ENCODE peak calls at places on chromosomes 5 and 9, in six cellular contexts. One of them, this sample, is unnamed.

GRCh38 chr5:55438931-55439477 is 95.8 kb downstream of the PLPP1 start:
- DNase-seq in hepatocyte: peak
- DNase-seq in CD4-positive, CD25-positive, alpha-beta regulatory T cell: no peak
- DNase-seq in cardiac fibroblast: peak
- DNase-seq in T-helper 9 cell: no peak
- DNase-seq in stimulated activated CD4-positive, alpha-beta T cell treated with anti-CD3 and anti-CD28 coated beads, Interleukin-4, amount 100 ng/mL, for 24 hours: no peak
- DNase-seq in this sample: no peak

GRCh38 chr9:104329245-104329644 is 174.8 kb upstream of the OR13F1 start:
- DNase-seq in hepatocyte: no peak
- DNase-seq in CD4-positive, CD25-positive, alpha-beta regulatory T cell: no peak
- DNase-seq in cardiac fibroblast: no peak
- DNase-seq in T-helper 9 cell: no peak
- DNase-seq in stimulated activated CD4-positive, alpha-beta T cell treated with anti-CD3 and anti-CD28 coated beads, Interleukin-4, amount 100 ng/mL, for 24 hours: no peak
- DNase-seq in this sample: no peak

GRCh38 chr5:116853992-116854391 is 279.4 kb upstream of the SEMA6A start:
- DNase-seq in hepatocyte: no peak
- DNase-seq in CD4-positive, CD25-positive, alpha-beta regulatory T cell: no peak
- DNase-seq in cardiac fibroblast: no peak
- DNase-seq in T-helper 9 cell: no peak
- DNase-seq in stimulated activated CD4-positive, alpha-beta T cell treated with anti-CD3 and anti-CD28 coated beads, Interleukin-4, amount 100 ng/mL, for 24 hours: no peak
- DNase-seq in this sample: no peak

GRCh38 chr9:128152133-128152780 is 3.0 kb downstream of the LCN2 start:
- DNase-seq in hepatocyte: no peak
- DNase-seq in CD4-positive, CD25-positive, alpha-beta regulatory T cell: no peak
- DNase-seq in cardiac fibroblast: no peak
- DNase-seq in T-helper 9 cell: no peak
- DNase-seq in stimulated activated CD4-positive, alpha-beta T cell treated with anti-CD3 and anti-CD28 coated beads, Interleukin-4, amount 100 ng/mL, for 24 hours: no peak
- DNase-seq in this sample: no peak

GRCh38 chr5:139363937-139364336 is 19.2 kb downstream of the SLC23A1 start:
- DNase-seq in hepatocyte: no peak
- DNase-seq in CD4-positive, CD25-positive, alpha-beta regulatory T cell: no peak
- DNase-seq in cardiac fibroblast: no peak
- DNase-seq in T-helper 9 cell: no peak
- DNase-seq in stimulated activated CD4-positive, alpha-beta T cell treated with anti-CD3 and anti-CD28 coated beads, Interleukin-4, amount 100 ng/mL, for 24 hours: no peak
- DNase-seq in this sample: no peak

GRCh38 chr5:67095346-67095871 is 101.2 kb downstream of the CD180 start:
- DNase-seq in hepatocyte: peak
- DNase-seq in CD4-positive, CD25-positive, alpha-beta regulatory T cell: no peak
- DNase-seq in cardiac fibroblast: peak
- DNase-seq in T-helper 9 cell: no peak
- DNase-seq in stimulated activated CD4-positive, alpha-beta T cell treated with anti-CD3 and anti-CD28 coated beads, Interleukin-4, amount 100 ng/mL, for 24 hours: no peak
- DNase-seq in this sample: no peak

GRCh38 chr5:40755093-40755406 is 711 bp downstream of the TTC33 start:
- DNase-seq in hepatocyte: peak
- DNase-seq in CD4-positive, CD25-positive, alpha-beta regulatory T cell: peak
- DNase-seq in cardiac fibroblast: peak
- DNase-seq in T-helper 9 cell: peak
- DNase-seq in stimulated activated CD4-positive, alpha-beta T cell treated with anti-CD3 and anti-CD28 coated beads, Interleukin-4, amount 100 ng/mL, for 24 hours: peak
- DNase-seq in this sample: peak

GRCh38 chr9:133510926-133511505 is 13.7 kb downstream of the MYMK start:
- DNase-seq in hepatocyte: no peak
- DNase-seq in CD4-positive, CD25-positive, alpha-beta regulatory T cell: no peak
- DNase-seq in cardiac fibroblast: no peak
- DNase-seq in T-helper 9 cell: no peak
- DNase-seq in stimulated activated CD4-positive, alpha-beta T cell treated with anti-CD3 and anti-CD28 coated beads, Interleukin-4, amount 100 ng/mL, for 24 hours: no peak
- DNase-seq in this sample: no peak

GRCh38 chr5:108529381-108529780 is 147.5 kb upstream of the FBXL17 start:
- DNase-seq in hepatocyte: no peak
- DNase-seq in CD4-positive, CD25-positive, alpha-beta regulatory T cell: no peak
- DNase-seq in cardiac fibroblast: peak
- DNase-seq in T-helper 9 cell: no peak
- DNase-seq in stimulated activated CD4-positive, alpha-beta T cell treated with anti-CD3 and anti-CD28 coated beads, Interleukin-4, amount 100 ng/mL, for 24 hours: no peak
- DNase-seq in this sample: no peak

GRCh38 chr5:141483842-141484241 is 988 bp upstream of the PCDHGC4 start:
- DNase-seq in hepatocyte: no peak
- DNase-seq in CD4-positive, CD25-positive, alpha-beta regulatory T cell: no peak
- DNase-seq in cardiac fibroblast: no peak
- DNase-seq in T-helper 9 cell: no peak
- DNase-seq in stimulated activated CD4-positive, alpha-beta T cell treated with anti-CD3 and anti-CD28 coated beads, Interleukin-4, amount 100 ng/mL, for 24 hours: no peak
- DNase-seq in this sample: no peak

GRCh38 chr9:77598510-77598909 is 49.6 kb downstream of the GNA14 start:
- DNase-seq in hepatocyte: peak
- DNase-seq in CD4-positive, CD25-positive, alpha-beta regulatory T cell: no peak
- DNase-seq in cardiac fibroblast: peak
- DNase-seq in T-helper 9 cell: no peak
- DNase-seq in stimulated activated CD4-positive, alpha-beta T cell treated with anti-CD3 and anti-CD28 coated beads, Interleukin-4, amount 100 ng/mL, for 24 hours: no peak
- DNase-seq in this sample: no peak

GRCh38 chr9:33964369-33964768 is 84.3 kb downstream of the UBAP2 start:
- DNase-seq in hepatocyte: no peak
- DNase-seq in CD4-positive, CD25-positive, alpha-beta regulatory T cell: no peak
- DNase-seq in cardiac fibroblast: no peak
- DNase-seq in T-helper 9 cell: no peak
- DNase-seq in stimulated activated CD4-positive, alpha-beta T cell treated with anti-CD3 and anti-CD28 coated beads, Interleukin-4, amount 100 ng/mL, for 24 hours: no peak
- DNase-seq in this sample: no peak

GRCh38 chr5:12460493-12461261 is 556.4 kb upstream of the CTNND2 start:
- DNase-seq in hepatocyte: no peak
- DNase-seq in CD4-positive, CD25-positive, alpha-beta regulatory T cell: no peak
- DNase-seq in cardiac fibroblast: no peak
- DNase-seq in T-helper 9 cell: no peak
- DNase-seq in stimulated activated CD4-positive, alpha-beta T cell treated with anti-CD3 and anti-CD28 coated beads, Interleukin-4, amount 100 ng/mL, for 24 hours: no peak
- DNase-seq in this sample: no peak

GRCh38 chr5:157464518-157465171 is 4.6 kb downstream of the NIPAL4 start:
- DNase-seq in hepatocyte: peak
- DNase-seq in CD4-positive, CD25-positive, alpha-beta regulatory T cell: no peak
- DNase-seq in cardiac fibroblast: peak
- DNase-seq in T-helper 9 cell: no peak
- DNase-seq in stimulated activated CD4-positive, alpha-beta T cell treated with anti-CD3 and anti-CD28 coated beads, Interleukin-4, amount 100 ng/mL, for 24 hours: peak
- DNase-seq in this sample: peak

GRCh38 chr5:135890296-135890695 is 5.3 kb downstream of the IL9 start:
- DNase-seq in hepatocyte: no peak
- DNase-seq in CD4-positive, CD25-positive, alpha-beta regulatory T cell: no peak
- DNase-seq in cardiac fibroblast: peak
- DNase-seq in T-helper 9 cell: no peak
- DNase-seq in stimulated activated CD4-positive, alpha-beta T cell treated with anti-CD3 and anti-CD28 coated beads, Interleukin-4, amount 100 ng/mL, for 24 hours: no peak
- DNase-seq in this sample: no peak

GRCh38 chr9:108434502-108434901 is 421.3 kb downstream of the ACTL7B start:
- DNase-seq in hepatocyte: no peak
- DNase-seq in CD4-positive, CD25-positive, alpha-beta regulatory T cell: no peak
- DNase-seq in cardiac fibroblast: peak
- DNase-seq in T-helper 9 cell: no peak
- DNase-seq in stimulated activated CD4-positive, alpha-beta T cell treated with anti-CD3 and anti-CD28 coated beads, Interleukin-4, amount 100 ng/mL, for 24 hours: no peak
- DNase-seq in this sample: no peak

GRCh38 chr5:39526914-39527477 is 102.2 kb upstream of the DAB2 start:
- DNase-seq in hepatocyte: peak
- DNase-seq in CD4-positive, CD25-positive, alpha-beta regulatory T cell: no peak
- DNase-seq in cardiac fibroblast: peak
- DNase-seq in T-helper 9 cell: no peak
- DNase-seq in stimulated activated CD4-positive, alpha-beta T cell treated with anti-CD3 and anti-CD28 coated beads, Interleukin-4, amount 100 ng/mL, for 24 hours: no peak
- DNase-seq in this sample: no peak

GRCh38 chr5:138289296-138289695 is 14.9 kb upstream of the GFRA3 start:
- DNase-seq in hepatocyte: no peak
- DNase-seq in CD4-positive, CD25-positive, alpha-beta regulatory T cell: no peak
- DNase-seq in cardiac fibroblast: no peak
- DNase-seq in T-helper 9 cell: no peak
- DNase-seq in stimulated activated CD4-positive, alpha-beta T cell treated with anti-CD3 and anti-CD28 coated beads, Interleukin-4, amount 100 ng/mL, for 24 hours: no peak
- DNase-seq in this sample: no peak

GRCh38 chr9:85723220-85723619 is 18.5 kb downstream of the AGTPBP1 start:
- DNase-seq in hepatocyte: peak
- DNase-seq in CD4-positive, CD25-positive, alpha-beta regulatory T cell: peak
- DNase-seq in cardiac fibroblast: no peak
- DNase-seq in T-helper 9 cell: peak
- DNase-seq in stimulated activated CD4-positive, alpha-beta T cell treated with anti-CD3 and anti-CD28 coated beads, Interleukin-4, amount 100 ng/mL, for 24 hours: peak
- DNase-seq in this sample: peak

GRCh38 chr9:6441269-6441668 is 28.3 kb downstream of the UHRF2 start:
- DNase-seq in hepatocyte: no peak
- DNase-seq in CD4-positive, CD25-positive, alpha-beta regulatory T cell: no peak
- DNase-seq in cardiac fibroblast: peak
- DNase-seq in T-helper 9 cell: no peak
- DNase-seq in stimulated activated CD4-positive, alpha-beta T cell treated with anti-CD3 and anti-CD28 coated beads, Interleukin-4, amount 100 ng/mL, for 24 hours: no peak
- DNase-seq in this sample: no peak

GRCh38 chr5:34576849-34577248 is 79.3 kb upstream of the RAI14 start:
- DNase-seq in hepatocyte: no peak
- DNase-seq in CD4-positive, CD25-positive, alpha-beta regulatory T cell: no peak
- DNase-seq in cardiac fibroblast: no peak
- DNase-seq in T-helper 9 cell: no peak
- DNase-seq in stimulated activated CD4-positive, alpha-beta T cell treated with anti-CD3 and anti-CD28 coated beads, Interleukin-4, amount 100 ng/mL, for 24 hours: no peak
- DNase-seq in this sample: no peak

GRCh38 chr5:125582358-125582757 is 835.9 kb upstream of the ZNF608 start:
- DNase-seq in hepatocyte: no peak
- DNase-seq in CD4-positive, CD25-positive, alpha-beta regulatory T cell: no peak
- DNase-seq in cardiac fibroblast: peak
- DNase-seq in T-helper 9 cell: no peak
- DNase-seq in stimulated activated CD4-positive, alpha-beta T cell treated with anti-CD3 and anti-CD28 coated beads, Interleukin-4, amount 100 ng/mL, for 24 hours: no peak
- DNase-seq in this sample: no peak

GRCh38 chr9:134486127-134486995 is 155.2 kb upstream of the COL5A1 start:
- DNase-seq in hepatocyte: no peak
- DNase-seq in CD4-positive, CD25-positive, alpha-beta regulatory T cell: no peak
- DNase-seq in cardiac fibroblast: no peak
- DNase-seq in T-helper 9 cell: no peak
- DNase-seq in stimulated activated CD4-positive, alpha-beta T cell treated with anti-CD3 and anti-CD28 coated beads, Interleukin-4, amount 100 ng/mL, for 24 hours: no peak
- DNase-seq in this sample: no peak

GRCh38 chr5:119742311-119742710 is 113.0 kb downstream of the FAM170A start:
- DNase-seq in hepatocyte: no peak
- DNase-seq in CD4-positive, CD25-positive, alpha-beta regulatory T cell: no peak
- DNase-seq in cardiac fibroblast: no peak
- DNase-seq in T-helper 9 cell: no peak
- DNase-seq in stimulated activated CD4-positive, alpha-beta T cell treated with anti-CD3 and anti-CD28 coated beads, Interleukin-4, amount 100 ng/mL, for 24 hours: no peak
- DNase-seq in this sample: no peak

GRCh38 chr9:113909421-113909820 is 33.3 kb downstream of the ZNF618 start:
- DNase-seq in hepatocyte: no peak
- DNase-seq in CD4-positive, CD25-positive, alpha-beta regulatory T cell: no peak
- DNase-seq in cardiac fibroblast: no peak
- DNase-seq in T-helper 9 cell: no peak
- DNase-seq in stimulated activated CD4-positive, alpha-beta T cell treated with anti-CD3 and anti-CD28 coated beads, Interleukin-4, amount 100 ng/mL, for 24 hours: no peak
- DNase-seq in this sample: peak